ENCODE peak calls at places on chromosomes 11 and 22, in seven cellular contexts. Z, Y, F, K, B, V and N are unnamed samples.

GRCh38 chr11:124898711-124899110 is 1.0 kb upstream of the ROBO4 start:
- DNase-seq in Z (peak; percentile 55), Y (no peak), F (no peak), K (no peak), B (no peak), V (no peak), N (no peak)

GRCh38 chr11:8814209-8814922 is 96.6 kb upstream of the AKIP1 start:
- DNase-seq in Z (no peak), Y (no peak), F (no peak), K (peak; percentile 85), B (no peak), V (peak; percentile 98), N (no peak)

GRCh38 chr11:120630100-120630499 is 118.6 kb downstream of the GRIK4 start:
- DNase-seq in Z (no peak), Y (no peak), F (no peak), K (no peak), B (no peak), V (no peak), N (no peak)

GRCh38 chr11:4684631-4685285 is 12.9 kb downstream of the OR51E2 start:
- DNase-seq in Z (no peak), Y (no peak), F (no peak), K (no peak), B (no peak), V (no peak), N (no peak)

GRCh38 chr22:33563568-33563967 is 356.7 kb downstream of the LARGE1 start:
- DNase-seq in Z (no peak), Y (no peak), F (no peak), K (no peak), B (no peak), V (no peak), N (no peak)

GRCh38 chr11:103594283-103594682 is 442.2 kb upstream of the DDI1 start:
- DNase-seq in Z (no peak), Y (no peak), F (no peak), K (no peak), B (no peak), V (peak; percentile 16), N (no peak)

GRCh38 chr22:36562261-36562835 is 33.4 kb upstream of the EIF3D start:
- DNase-seq in Z (peak; percentile 60), Y (no peak), F (no peak), K (no peak), B (no peak), V (peak; percentile 42), N (peak; percentile 18)

GRCh38 chr22:36360871-36361383 is 26.8 kb downstream of the MYH9 start:
- DNase-seq in Z (no peak), Y (no peak), F (no peak), K (no peak), B (no peak), V (no peak), N (no peak)

GRCh38 chr11:34970033-34970432 is 53.6 kb downstream of the PDHX start:
- DNase-seq in Z (no peak), Y (no peak), F (no peak), K (no peak), B (no peak), V (no peak), N (no peak)

GRCh38 chr11:130522284-130522961 is 74.0 kb downstream of the ADAMTS15 start:
- DNase-seq in Z (peak; percentile 85), Y (no peak), F (no peak), K (no peak), B (no peak), V (peak; percentile 78), N (no peak)

GRCh38 chr22:40203568-40203967 is 25.8 kb downstream of the TNRC6B start:
- DNase-seq in Z (no peak), Y (no peak), F (no peak), K (no peak), B (no peak), V (peak; percentile 17), N (no peak)

GRCh38 chr11:18005376-18006129 is 7.3 kb downstream of the SERGEF start:
- DNase-seq in Z (no peak), Y (no peak), F (no peak), K (no peak), B (no peak), V (peak; percentile 36), N (peak; percentile 68)

GRCh38 chr22:44192098-44192810 is 11.5 kb downstream of the PARVG start:
- DNase-seq in Z (peak; percentile 90), Y (no peak), F (no peak), K (peak; percentile 87), B (peak; percentile 36), V (peak; percentile 6), N (peak; percentile 83)

GRCh38 chr11:111120221-111120620 is 125.3 kb upstream of the POU2AF2 start:
- DNase-seq in Z (no peak), Y (no peak), F (no peak), K (no peak), B (no peak), V (no peak), N (no peak)

GRCh38 chr22:39094717-39095389 is 2.2 kb upstream of the APOBEC3H start:
- DNase-seq in Z (peak; percentile 30), Y (no peak), F (no peak), K (no peak), B (no peak), V (no peak), N (no peak)

GRCh38 chr22:36744413-36744765 is 31.5 kb downstream of the IFT27 start:
- DNase-seq in Z (no peak), Y (no peak), F (no peak), K (no peak), B (no peak), V (no peak), N (no peak)

GRCh38 chr22:49230194-49230577 is 597.5 kb downstream of the BRD1 start:
- DNase-seq in Z (peak; percentile 80), Y (no peak), F (no peak), K (no peak), B (no peak), V (no peak), N (no peak)

GRCh38 chr11:94593030-94593429 is 25.9 kb downstream of the PIWIL4 start:
- DNase-seq in Z (no peak), Y (no peak), F (no peak), K (no peak), B (no peak), V (peak; percentile 50), N (no peak)

GRCh38 chr22:40271440-40271839 is 74.9 kb upstream of the ADSL start:
- DNase-seq in Z (no peak), Y (no peak), F (no peak), K (no peak), B (no peak), V (no peak), N (no peak)

GRCh38 chr11:23021287-23021863 is 161.1 kb upstream of the CCDC179 start:
- DNase-seq in Z (peak; percentile 43), Y (no peak), F (no peak), K (peak; percentile 23), B (peak; percentile 49), V (peak; percentile 33), N (no peak)

GRCh38 chr11:8811571-8811970 is 99.4 kb upstream of the AKIP1 start:
- DNase-seq in Z (no peak), Y (no peak), F (no peak), K (no peak), B (no peak), V (no peak), N (no peak)

GRCh38 chr22:33557836-33558235 is 362.4 kb downstream of the LARGE1 start:
- DNase-seq in Z (no peak), Y (no peak), F (no peak), K (no peak), B (no peak), V (no peak), N (no peak)

GRCh38 chr22:25002241-25002985 is 49.9 kb downstream of the KIAA1671 start:
- DNase-seq in Z (no peak), Y (no peak), F (no peak), K (peak; percentile 43), B (peak; percentile 4), V (no peak), N (no peak)

GRCh38 chr11:64758330-64759079 is 1.3 kb downstream of the PYGM start:
- DNase-seq in Z (peak; percentile 62), Y (no peak), F (no peak), K (no peak), B (no peak), V (no peak), N (no peak)

GRCh38 chr22:20750461-20751184 is 23.3 kb upstream of the SERPIND1 start:
- DNase-seq in Z (no peak), Y (peak; percentile 18), F (no peak), K (no peak), B (peak; percentile 12), V (peak; percentile 85), N (peak; percentile 66)

GRCh38 chr22:45999379-45999971 is 22.5 kb upstream of the WNT7B start:
- DNase-seq in Z (peak; percentile 53), Y (no peak), F (no peak), K (no peak), B (no peak), V (no peak), N (no peak)

GRCh38 chr22:37806409-37807338 is 1.1 kb upstream of the GCAT start:
- DNase-seq in Z (peak; percentile 66), Y (no peak), F (no peak), K (peak; percentile 48), B (peak; percentile 65), V (peak; percentile 70), N (no peak)

GRCh38 chr11:7927635-7928034 is 3.4 kb downstream of the OR10A6 start:
- DNase-seq in Z (no peak), Y (no peak), F (no peak), K (no peak), B (no peak), V (no peak), N (peak; percentile 55)

GRCh38 chr22:35410663-35411034 is 10.7 kb downstream of the MCM5 start:
- DNase-seq in Z (no peak), Y (no peak), F (no peak), K (no peak), B (no peak), V (no peak), N (no peak)

GRCh38 chr11:65792456-65792855 is 5.6 kb downstream of the OVOL1 start:
- DNase-seq in Z (peak; percentile 49), Y (no peak), F (no peak), K (no peak), B (no peak), V (peak; percentile 48), N (no peak)

GRCh38 chr11:103053997-103054396 is 38.0 kb downstream of the DCUN1D5 start:
- DNase-seq in Z (no peak), Y (no peak), F (no peak), K (no peak), B (no peak), V (no peak), N (no peak)

GRCh38 chr11:61551630-61552029 is 29.2 kb downstream of the SYT7 start:
- DNase-seq in Z (peak; percentile 61), Y (no peak), F (no peak), K (no peak), B (no peak), V (peak; percentile 66), N (no peak)

GRCh38 chr11:65611028-65611757 is 2.8 kb downstream of the MAP3K11 start:
- DNase-seq in Z (peak; percentile 70), Y (no peak), F (no peak), K (peak; percentile 68), B (peak; percentile 87), V (no peak), N (peak; percentile 68)

GRCh38 chr22:49352361-49353169 is 475.1 kb downstream of the BRD1 start:
- DNase-seq in Z (no peak), Y (no peak), F (no peak), K (no peak), B (no peak), V (no peak), N (no peak)